ENCODE peak calls at places on chromosomes 6 and 20, in four cellular contexts. D is GM12892, K is GM12878, C is H1. Q is an unnamed sample.
A peak's percentile ranks its signal among the peaks of the same experiment; 100 is the strongest.

GRCh38 chr6:128520436-128521301 is at the start of gene PTPRK:
- DNase-seq in C (peak; percentile 94), D (peak; percentile 44), K (no peak), Q (peak; percentile 59)

GRCh38 chr20:38133680-38134426 is 31.2 kb downstream of the TGM2 start:
- DNase-seq in K (no peak), D (no peak), C (no peak), Q (no peak)

GRCh38 chr20:9071976-9072726 is 3.3 kb downstream of the PLCB4 start:
- DNase-seq in C (no peak), K (no peak), D (no peak), Q (no peak)

GRCh38 chr6:142902636-142903053 is 42.3 kb downstream of the HIVEP2 start:
- DNase-seq in K (peak; percentile 67), C (no peak), D (no peak), Q (no peak)

GRCh38 chr6:35568967-35569606 is 56.4 kb upstream of the TULP1 start:
- DNase-seq in K (no peak), C (peak; percentile 83), D (no peak), Q (no peak)

GRCh38 chr20:10430000-10430466 is 4.0 kb downstream of the MKKS start:
- DNase-seq in D (no peak), K (no peak), C (no peak), Q (no peak)

GRCh38 chr6:46954819-46955520 is 33.2 kb upstream of the ADGRF5 start:
- DNase-seq in D (no peak), C (no peak), K (no peak), Q (no peak)

GRCh38 chr20:17872920-17873319 is 95.7 kb downstream of the SNX5 start:
- DNase-seq in C (no peak), K (no peak), D (no peak), Q (no peak)

GRCh38 chr6:7909323-7910276 is 988 bp downstream of the TXNDC5 start:
- DNase-seq in K (no peak), C (peak; percentile 79), D (peak; percentile 50), Q (peak; percentile 53)

GRCh38 chr20:19811231-19811630 is 53.2 kb downstream of the RIN2 start:
- DNase-seq in K (no peak), D (no peak), C (no peak), Q (no peak)

GRCh38 chr6:47631248-47632196 is 66.9 kb upstream of the ADGRF4 start:
- DNase-seq in D (peak; percentile 5), K (peak; percentile 32), C (no peak), Q (peak; percentile 17)

GRCh38 chr20:43751167-43752050 is 24.6 kb upstream of the GTSF1L start:
- DNase-seq in K (peak; percentile 99), D (peak; percentile 57), C (no peak), Q (peak; percentile 52)

GRCh38 chr6:34679552-34680255 is 16.9 kb downstream of the ILRUN start:
- DNase-seq in K (no peak), C (no peak), D (no peak), Q (no peak)

GRCh38 chr6:113599444-113599843 is 257.7 kb upstream of the MARCKS start:
- DNase-seq in K (no peak), C (no peak), D (no peak), Q (no peak)

GRCh38 chr6:151374024-151374423 is 17.3 kb downstream of the ZBTB2 start:
- DNase-seq in K (no peak), D (no peak), C (peak; percentile 45), Q (no peak)

GRCh38 chr6:77466055-77467028 is 3.1 kb upstream of the HTR1B start:
- DNase-seq in D (no peak), C (peak; percentile 72), K (no peak), Q (no peak)

GRCh38 chr6:7108196-7108963 is 619 bp downstream of the RREB1 start:
- DNase-seq in K (no peak), C (peak; percentile 68), D (peak; percentile 41), Q (no peak)

GRCh38 chr6:33298773-33299236 is at the start of gene RGL2:
- DNase-seq in D (peak; percentile 61), C (no peak), K (no peak), Q (peak; percentile 62)

GRCh38 chr6:35445691-35446090 is 6.4 kb upstream of the FANCE start:
- DNase-seq in K (no peak), C (no peak), D (no peak), Q (no peak)

GRCh38 chr6:88702956-88703556 is 260.4 kb downstream of the RNGTT start:
- DNase-seq in C (no peak), D (no peak), K (no peak), Q (no peak)

DNA sequence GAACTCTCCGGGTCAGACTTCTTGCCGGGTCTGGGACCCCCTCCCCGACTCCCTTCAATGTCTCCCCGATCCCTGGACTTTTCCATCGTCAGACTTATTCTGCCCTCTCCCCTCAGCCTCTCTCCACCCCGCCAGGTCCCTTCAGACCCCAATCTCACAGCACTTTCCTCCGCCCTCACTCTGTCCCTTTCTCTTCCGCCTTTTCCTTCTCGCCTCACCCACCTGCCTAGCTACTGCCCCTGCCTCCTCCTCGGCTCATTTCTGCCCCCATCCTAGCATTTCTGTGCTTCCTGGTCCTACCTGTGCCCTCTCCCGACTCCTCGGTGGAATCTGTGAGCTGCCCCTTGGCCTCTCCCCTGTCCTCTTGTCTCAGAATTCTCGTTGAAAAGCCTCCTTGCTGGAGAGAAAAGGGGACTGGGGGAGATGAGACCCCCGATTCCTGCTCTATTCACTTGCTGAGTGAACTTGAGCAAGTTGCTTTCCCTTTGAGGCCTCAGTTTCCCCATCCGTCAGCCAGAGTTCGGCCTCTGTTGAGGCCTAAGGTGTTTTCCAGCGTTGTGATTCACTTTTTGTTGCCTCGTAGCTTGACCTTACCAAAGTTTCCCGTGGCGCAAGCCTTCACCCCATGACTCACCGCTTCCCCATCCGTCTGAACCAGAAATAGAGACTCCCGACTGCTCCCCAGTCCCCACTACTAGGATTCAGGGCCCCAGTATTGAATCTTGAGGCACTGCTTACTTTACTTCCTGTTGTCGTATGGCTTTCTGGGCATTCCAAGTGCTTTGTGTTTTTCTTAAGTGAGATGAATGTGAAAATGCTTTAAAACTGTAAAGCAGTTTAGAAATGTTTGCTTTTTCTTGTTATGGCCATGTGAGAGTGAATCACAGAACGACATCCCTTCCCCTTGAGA is 870 bp downstream of the CHMP4B start:
- DNase-seq in C (peak; percentile 60), K (no peak), D (no peak), Q (no peak)
- TF ChIP-seq POLR2A in C (no peak), K (no peak), D (no peak), Q (no peak)

GRCh38 chr6:52909531-52909930 is at the start of gene GSTA3:
- DNase-seq in K (no peak), D (no peak), C (no peak), Q (no peak)
- TF ChIP-seq TAF1 in K (no peak), D (no peak), C (no peak), Q (no peak)

GRCh38 chr6:53795254-53795701 is 473 bp downstream of the LRRC1 start:
- DNase-seq in K (no peak), D (no peak), C (no peak), Q (no peak)
- TF ChIP-seq POLR2A in K (no peak), D (no peak), C (no peak), Q (no peak)

GRCh38 chr20:35134900-35135299 is 12.2 kb downstream of the EDEM2 start:
- DNase-seq in K (no peak), D (no peak), C (no peak), Q (no peak)
- TF ChIP-seq TAF1 in K (no peak), D (no peak), C (no peak), Q (no peak)

GRCh38 chr20:36467076-36467999 is 74.0 kb upstream of the MYL9 start:
- DNase-seq in D (no peak), K (no peak), C (no peak), Q (peak; percentile 41)

GRCh38 chr20:36462440-36463211 is 78.7 kb upstream of the MYL9 start:
- DNase-seq in C (peak; percentile 60), K (no peak), D (no peak), Q (no peak)

GRCh38 chr20:36463212-36464061 is 77.9 kb upstream of the MYL9 start:
- DNase-seq in K (no peak), C (no peak), D (no peak), Q (no peak)

GRCh38 chr20:36466089-36466488 is 75.2 kb upstream of the MYL9 start:
- DNase-seq in D (no peak), C (no peak), K (no peak), Q (no peak)

GRCh38 chr20:36465109-36466080 is 75.9 kb upstream of the MYL9 start:
- DNase-seq in K (no peak), D (no peak), C (no peak), Q (no peak)
- TF ChIP-seq POLR2A in K (no peak), D (no peak), C (no peak), Q (no peak)

GRCh38 chr6:21441386-21441785 is 152.2 kb upstream of the SOX4 start:
- DNase-seq in C (no peak), D (no peak), K (no peak), Q (no peak)
- TF ChIP-seq TAF1 in C (no peak), D (no peak), K (no peak), Q (no peak)

GRCh38 chr20:25196701-25197120 is 1.2 kb downstream of the ENTPD6 start:
- DNase-seq in K (no peak), C (peak; percentile 61), D (no peak), Q (no peak)
- TF ChIP-seq POLR2A in K (no peak), C (no peak), D (no peak), Q (no peak)

GRCh38 chr6:90947184-90948064 is 360.6 kb upstream of the MAP3K7 start:
- DNase-seq in K (no peak), D (no peak), C (no peak), Q (no peak)

GRCh38 chr6:90953405-90954161 is 366.7 kb upstream of the MAP3K7 start:
- DNase-seq in K (no peak), D (no peak), C (no peak), Q (no peak)

DNA sequence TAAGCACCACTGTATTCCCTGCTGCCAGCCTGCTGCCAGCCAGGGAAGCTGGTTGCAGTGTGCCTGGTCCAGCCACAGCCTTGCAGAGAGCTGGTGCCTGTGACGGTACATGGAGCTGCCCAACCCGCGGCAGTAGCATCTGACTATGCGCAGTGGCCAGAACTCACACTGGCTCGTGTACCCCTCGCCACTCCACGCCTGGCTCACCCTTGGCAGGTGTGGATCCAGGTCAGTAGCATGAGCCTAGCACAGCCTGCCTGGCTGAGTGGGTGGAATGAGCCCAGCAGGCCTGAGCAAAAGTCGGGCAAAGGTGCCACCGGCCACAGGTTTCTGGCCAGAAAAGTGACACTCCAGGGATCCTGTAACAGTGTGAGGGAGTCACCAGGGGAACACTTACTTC is 361.7 kb upstream of the MAP3K7 start:
- DNase-seq in C (no peak), K (no peak), D (no peak), Q (no peak)
- TF ChIP-seq TAF1 in C (no peak), K (no peak), D (no peak), Q (no peak)

Q was measured in GM12891.